ENCODE peak calls at places on chromosome 1, in eight cellular contexts. J, Z, P, Y, H, U, N and G are unnamed samples.

GRCh38 chr1:19765623-19766022 is 34.1 kb downstream of the TMCO4 start:
- DNase-seq in J (peak), Z (peak), P (no peak), Y (no peak), H (no peak), U (no peak), N (no peak), G (peak)

GRCh38 chr1:243946253-243946652 is 96.2 kb upstream of the AKT3 start:
- DNase-seq in J (no peak), Z (no peak), P (no peak), Y (no peak), H (no peak), U (no peak), N (no peak), G (no peak)

GRCh38 chr1:240653030-240653429 is 41.1 kb upstream of the GREM2 start:
- DNase-seq in J (no peak), Z (no peak), P (peak), Y (no peak), H (no peak), U (no peak), N (no peak), G (no peak)

GRCh38 chr1:118243269-118243668 is 58.2 kb upstream of the SPAG17 start:
- DNase-seq in J (no peak), Z (no peak), P (no peak), Y (no peak), H (no peak), U (no peak), N (no peak), G (no peak)

GRCh38 chr1:25208127-25208526 is 24.2 kb downstream of the SYF2 start:
- DNase-seq in J (no peak), Z (no peak), P (no peak), Y (no peak), H (no peak), U (no peak), N (no peak), G (no peak)

GRCh38 chr1:43049487-43049886 is 90.8 kb upstream of the SLC2A1 start:
- DNase-seq in J (no peak), Z (no peak), P (no peak), Y (no peak), H (no peak), U (no peak), N (no peak), G (no peak)

GRCh38 chr1:201896951-201897391 is 8.3 kb downstream of the SHISA4 start:
- DNase-seq in J (no peak), Z (no peak), P (peak), Y (no peak), H (no peak), U (no peak), N (no peak), G (peak)

GRCh38 chr1:204382714-204383083 is 23.0 kb upstream of the PLEKHA6 start:
- DNase-seq in J (no peak), Z (no peak), P (no peak), Y (no peak), H (no peak), U (no peak), N (no peak), G (no peak)

GRCh38 chr1:111976842-111977241 is 12.6 kb downstream of the KCND3 start:
- DNase-seq in J (no peak), Z (no peak), P (no peak), Y (no peak), H (no peak), U (no peak), N (no peak), G (no peak)

GRCh38 chr1:29195875-29196274 is 14.2 kb upstream of the SRSF4 start:
- DNase-seq in J (no peak), Z (no peak), P (no peak), Y (no peak), H (no peak), U (no peak), N (no peak), G (no peak)

GRCh38 chr1:246795094-246795671 is 71.0 kb downstream of the SCCPDH start:
- DNase-seq in J (no peak), Z (no peak), P (peak), Y (no peak), H (no peak), U (no peak), N (no peak), G (no peak)

GRCh38 chr1:202009326-202010031 is 908 bp upstream of the ELF3 start:
- DNase-seq in J (peak), Z (no peak), P (peak), Y (peak), H (peak), U (peak), N (peak), G (no peak)

GRCh38 chr1:44118682-44119081 is at the start of gene KLF17:
- DNase-seq in J (no peak), Z (no peak), P (no peak), Y (no peak), H (no peak), U (no peak), N (no peak), G (no peak)

GRCh38 chr1:65846911-65847310 is 54.2 kb downstream of the PDE4B start:
- DNase-seq in J (no peak), Z (no peak), P (no peak), Y (no peak), H (no peak), U (no peak), N (no peak), G (no peak)

GRCh38 chr1:245155186-245156040 is 628 bp downstream of the KIF26B start:
- DNase-seq in J (no peak), Z (no peak), P (peak), Y (peak), H (peak), U (no peak), N (no peak), G (no peak)

GRCh38 chr1:114286179-114286578 is 132.5 kb upstream of the SYT6 start:
- DNase-seq in J (no peak), Z (no peak), P (no peak), Y (no peak), H (no peak), U (no peak), N (no peak), G (no peak)

GRCh38 chr1:110600716-110601115 is 5.4 kb downstream of the KCNA2 start:
- DNase-seq in J (no peak), Z (no peak), P (no peak), Y (no peak), H (no peak), U (no peak), N (no peak), G (no peak)

GRCh38 chr1:66360285-66360724 is 173.6 kb upstream of the SGIP1 start:
- DNase-seq in J (no peak), Z (no peak), P (peak), Y (no peak), H (no peak), U (no peak), N (no peak), G (no peak)

GRCh38 chr1:245986404-245987221 is 520.5 kb downstream of the SMYD3 start:
- DNase-seq in J (no peak), Z (peak), P (peak), Y (no peak), H (no peak), U (no peak), N (no peak), G (no peak)

GRCh38 chr1:103170608-103171007 is 62.3 kb upstream of the COL11A1 start:
- DNase-seq in J (no peak), Z (no peak), P (no peak), Y (no peak), H (no peak), U (no peak), N (no peak), G (no peak)

GRCh38 chr1:25952851-25953401 is 44.9 kb downstream of the PAFAH2 start:
- DNase-seq in J (no peak), Z (no peak), P (peak), Y (no peak), H (no peak), U (no peak), N (no peak), G (no peak)

GRCh38 chr1:197671920-197672319 is 103.4 kb downstream of the DENND1B start:
- DNase-seq in J (no peak), Z (no peak), P (no peak), Y (no peak), H (no peak), U (no peak), N (no peak), G (no peak)